ENCODE peak calls at places on chromosomes 4 and X, in four cellular contexts. V, D, U and H are unnamed samples.

GRCh38 chr4:2686379-2687265 is 69.5 kb downstream of the TNIP2 start:
- DNase-seq in V (no peak), D (no peak), U (no peak), H (no peak)

GRCh38 chr4:16259531-16260246 is 33.4 kb upstream of the TAPT1 start:
- DNase-seq in V (no peak), D (no peak), U (no peak), H (no peak)

GRCh38 chrX:45771560-45772340 is 571.1 kb upstream of the DIPK2B start:
- DNase-seq in V (peak; percentile 38), D (no peak), U (no peak), H (no peak)

GRCh38 chr4:8523175-8523574 is 57.0 kb upstream of the GPR78 start:
- DNase-seq in V (no peak), D (no peak), U (no peak), H (no peak)

GRCh38 chrX:107736781-107737531 is 38.6 kb downstream of the TSC22D3 start:
- DNase-seq in V (peak; percentile 17), D (no peak), U (peak; percentile 16), H (peak; percentile 32)

GRCh38 chr4:140212646-140213045 is 58.7 kb upstream of the MAML3 start:
- DNase-seq in V (no peak), D (no peak), U (no peak), H (no peak)

GRCh38 chr4:40662962-40663604 is 33.4 kb upstream of the RBM47 start:
- DNase-seq in V (peak; percentile 82), D (no peak), U (peak; percentile 68), H (no peak)

GRCh38 chr4:72971572-72971971 is 97.9 kb downstream of the COX18 start:
- DNase-seq in V (peak; percentile 58), D (no peak), U (no peak), H (no peak)

DNA sequence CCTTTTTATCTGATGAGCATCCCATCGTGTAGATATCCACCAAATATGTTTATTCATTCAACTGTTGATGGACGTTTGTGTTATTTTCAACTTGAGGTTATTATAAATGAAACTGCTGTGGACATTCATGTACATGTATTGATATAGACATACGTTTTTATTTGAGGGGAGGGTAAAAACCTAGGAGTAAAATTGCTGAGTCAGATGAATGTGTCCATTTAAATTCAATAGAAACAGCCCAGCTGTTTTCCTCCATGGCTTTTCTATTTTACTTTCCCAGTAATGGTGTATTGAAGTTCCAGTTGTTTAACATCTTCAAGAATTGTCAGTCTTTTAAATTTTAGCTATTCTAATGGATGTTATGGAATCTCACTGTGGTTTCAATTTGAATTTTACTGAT is 348.7 kb upstream of the GALNTL6 start:
- DNase-seq in V (no peak), D (no peak), U (no peak), H (no peak)
- TF ChIP-seq JUN in V (no peak), D (no peak), U (no peak), H (no peak)

GRCh38 chr4:56818797-56819196 is 2.7 kb downstream of the SPINK2 start:
- DNase-seq in V (no peak), D (no peak), U (no peak), H (no peak)

GRCh38 chr4:56821394-56822263 is at the start of gene SPINK2:
- DNase-seq in V (peak; percentile 22), D (peak; percentile 69), U (no peak), H (peak; percentile 90)

DNA sequence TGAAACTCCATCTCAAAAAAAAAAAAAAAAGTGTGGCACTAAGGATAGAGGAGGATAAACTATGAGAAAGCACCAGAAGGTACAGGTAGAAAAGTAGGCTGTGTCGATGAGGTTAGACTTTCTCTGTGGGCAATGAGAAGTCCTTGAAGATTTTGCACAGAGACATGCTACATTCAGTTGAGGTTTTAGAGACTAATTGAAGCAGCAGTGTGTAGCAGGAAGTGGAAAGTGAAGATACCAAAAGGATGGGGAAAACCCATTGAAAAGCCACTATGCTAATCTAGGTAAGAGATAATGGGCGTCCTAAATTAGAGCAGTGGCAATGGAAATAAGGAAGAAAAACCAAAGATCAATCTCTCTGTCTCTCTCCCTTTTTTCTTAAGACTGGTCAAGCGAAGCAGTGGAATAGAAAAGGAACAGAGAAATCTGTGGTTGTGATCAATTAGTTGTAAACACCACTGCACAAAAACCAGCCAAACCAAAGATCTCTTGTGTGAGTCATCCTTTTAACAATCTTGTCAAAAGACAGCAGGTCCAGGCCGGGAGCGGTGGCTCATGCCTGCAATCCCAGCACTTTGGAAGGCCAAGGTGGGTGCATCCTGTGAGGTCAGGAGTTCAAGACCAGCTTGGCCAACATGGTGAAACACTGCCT is 3.5 kb downstream of the SPINK2 start:
- DNase-seq in V (no peak), D (no peak), U (no peak), H (no peak)
- TF ChIP-seq ESRRA in V (no peak), D (no peak), U (no peak), H (no peak)

GRCh38 chr4:185472063-185472542 is 570 bp upstream of the CCDC110 start:
- DNase-seq in V (no peak), D (no peak), U (no peak), H (no peak)
- TF ChIP-seq JUN in V (no peak), D (no peak), U (no peak), H (no peak)

GRCh38 chr4:76445911-76446310 is 10.9 kb downstream of the SHROOM3 start:
- DNase-seq in V (no peak), D (no peak), U (no peak), H (no peak)

GRCh38 chr4:76447326-76447954 is 12.4 kb downstream of the SHROOM3 start:
- DNase-seq in V (no peak), D (no peak), U (no peak), H (no peak)

GRCh38 chr4:76439491-76439890 is 4.5 kb downstream of the SHROOM3 start:
- DNase-seq in V (no peak), D (no peak), U (no peak), H (no peak)

GRCh38 chr4:76442807-76443206 is 7.8 kb downstream of the SHROOM3 start:
- DNase-seq in V (no peak), D (no peak), U (no peak), H (no peak)

GRCh38 chr4:76441881-76442280 is 6.9 kb downstream of the SHROOM3 start:
- DNase-seq in V (no peak), D (no peak), U (no peak), H (no peak)
- TF ChIP-seq ESRRA in V (no peak), D (no peak), U (no peak), H (no peak)

GRCh38 chr4:46839128-46839527 is 69.9 kb downstream of the COX7B2 start:
- DNase-seq in V (no peak), D (no peak), U (no peak), H (no peak)

GRCh38 chr4:46850026-46850425 is 59.0 kb downstream of the COX7B2 start:
- DNase-seq in V (no peak), D (no peak), U (no peak), H (no peak)

DNA sequence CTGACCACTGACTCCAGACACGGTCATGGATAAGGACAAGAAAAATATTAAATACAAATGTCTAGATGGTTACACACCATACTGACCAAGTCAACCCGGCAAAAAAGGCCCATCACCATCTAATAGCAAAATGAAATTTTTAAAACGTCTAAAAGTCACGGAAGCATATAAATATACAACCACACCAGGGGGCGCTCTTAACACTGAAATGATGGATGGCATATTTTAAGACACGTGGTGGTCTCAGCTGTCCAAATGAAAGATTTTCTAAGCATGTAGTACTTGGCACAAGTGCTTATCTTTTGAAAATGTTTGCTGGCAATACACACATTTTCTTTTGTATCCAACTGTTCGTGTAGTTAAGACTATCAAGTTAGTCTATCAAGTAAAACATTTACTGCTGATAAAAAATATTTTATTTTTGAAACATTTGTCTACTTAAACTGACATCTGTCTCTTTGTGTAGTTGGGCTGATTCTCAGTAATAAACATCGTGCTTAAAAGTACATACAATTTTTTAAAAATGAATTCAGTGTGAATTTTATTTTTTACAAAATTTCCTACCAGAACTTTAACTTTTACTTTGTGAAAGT is 64.6 kb downstream of the COX7B2 start:
- DNase-seq in V (peak; percentile 46), D (peak; percentile 21), U (peak; percentile 50), H (peak; percentile 34)
- TF ChIP-seq JUN in V (no peak), D (no peak), U (no peak), H (no peak)

DNA sequence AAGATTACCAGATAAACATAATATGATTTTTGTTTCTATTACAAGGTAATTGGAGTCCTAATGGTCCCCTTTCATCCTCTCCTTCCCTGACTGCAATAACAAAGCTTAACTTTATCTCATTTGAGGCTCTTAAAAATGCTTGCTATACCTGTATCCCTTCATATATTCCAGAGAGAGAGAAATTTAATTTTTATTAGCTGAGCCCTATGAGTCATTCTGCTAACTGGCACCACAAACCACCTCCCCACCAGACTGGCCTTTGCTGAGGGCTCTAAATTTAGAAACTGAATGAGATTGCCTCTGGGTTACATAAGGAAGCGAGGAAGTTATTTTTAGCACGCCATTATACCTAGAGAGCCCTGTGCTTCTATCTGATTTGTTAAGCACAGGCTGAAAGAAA is 27.4 kb downstream of the CBLL2 start:
- DNase-seq in V (peak; percentile 5), D (no peak), U (no peak), H (no peak)
- TF ChIP-seq ESRRA in V (no peak), D (no peak), U (no peak), H (no peak)

GRCh38 chr4:6546681-6547447 is 28.1 kb upstream of the MAN2B2 start:
- DNase-seq in V (peak; percentile 75), D (peak; percentile 79), U (peak; percentile 59), H (peak; percentile 59)
- TF ChIP-seq JUN in V (no peak), D (no peak), U (no peak), H (no peak)